ENCODE peak calls at places on chromosomes 2 and 18, in seven cellular contexts. P is SK-N-SH, Y is K562, M is HepG2, T is H1, N is HCT116, E is GM12878. Q is an unnamed sample.

GRCh38 chr2:59996830-59997229 is 556.6 kb downstream of the BCL11A start:
- DNase-seq in P (no peak), Y (no peak), M (no peak), T (no peak), N (no peak), E (no peak), Q (no peak)

GRCh38 chr2:121155502-121156056 is 129.4 kb downstream of the TFCP2L1 start:
- DNase-seq in P (no peak), Y (no peak), M (no peak), T (no peak), N (no peak), E (no peak), Q (no peak)

GRCh38 chr2:222548997-222549396 is 106.9 kb downstream of the FARSB start:
- DNase-seq in P (no peak), Y (no peak), M (no peak), T (no peak), N (no peak), E (no peak), Q (no peak)

GRCh38 chr2:235591921-235592320 is 98.1 kb downstream of the AGAP1 start:
- DNase-seq in P (no peak), Y (no peak), M (no peak), T (no peak), N (no peak), E (no peak), Q (no peak)

GRCh38 chr2:223012291-223012690 is 39.7 kb upstream of the KCNE4 start:
- DNase-seq in P (no peak), Y (no peak), M (no peak), T (no peak), N (no peak), E (no peak), Q (no peak)

GRCh38 chr2:49241991-49242390 is 87.7 kb upstream of the FSHR start:
- DNase-seq in P (no peak), Y (no peak), M (no peak), T (no peak), N (no peak), E (no peak), Q (no peak)

GRCh38 chr2:177391822-177392372 is 676 bp upstream of the AGPS start:
- DNase-seq in P (no peak), Y (no peak), M (no peak), T (no peak), N (no peak), E (no peak), Q (no peak)

GRCh38 chr2:241092677-241093076 is 9.4 kb downstream of the MTERF4 start:
- DNase-seq in P (no peak), Y (no peak), M (no peak), T (no peak), N (no peak), E (no peak), Q (no peak)

GRCh38 chr2:239093956-239094355 is 246.1 kb downstream of the TWIST2 start:
- DNase-seq in P (peak; percentile 88), Y (no peak), M (no peak), T (no peak), N (no peak), E (no peak), Q (no peak)

GRCh38 chr2:61426267-61426897 is 44.5 kb downstream of the USP34 start:
- DNase-seq in P (peak; percentile 42), Y (peak; percentile 56), M (peak; percentile 66), T (peak; percentile 83), N (peak; percentile 33), E (no peak), Q (peak; percentile 70)

GRCh38 chr2:174554514-174555119 is 43.0 kb downstream of the WIPF1 start:
- DNase-seq in P (no peak), Y (no peak), M (no peak), T (no peak), N (no peak), E (no peak), Q (no peak)

GRCh38 chr2:238379096-238379810 is 47.5 kb upstream of the ASB1 start:
- DNase-seq in P (no peak), Y (no peak), M (no peak), T (no peak), N (no peak), E (no peak), Q (no peak)

GRCh38 chr2:133718688-133719201 is 150.5 kb upstream of the NCKAP5 start:
- DNase-seq in P (peak; percentile 8), Y (no peak), M (no peak), T (no peak), N (no peak), E (no peak), Q (no peak)

GRCh38 chr18:34222396-34223163 is 2.1 kb downstream of the NOL4 start:
- DNase-seq in P (peak; percentile 64), Y (no peak), M (no peak), T (peak; percentile 83), N (no peak), E (no peak), Q (no peak)

GRCh38 chr18:76380791-76381405 is 114.1 kb downstream of the ZNF516 start:
- DNase-seq in P (no peak), Y (peak; percentile 76), M (no peak), T (peak; percentile 90), N (peak; percentile 35), E (no peak), Q (peak; percentile 7)

GRCh38 chr2:64695656-64696310 is 42.1 kb upstream of the SERTAD2 start:
- DNase-seq in P (no peak), Y (no peak), M (no peak), T (no peak), N (no peak), E (no peak), Q (no peak)

GRCh38 chr2:64698068-64698645 is 44.4 kb upstream of the SERTAD2 start:
- DNase-seq in P (no peak), Y (no peak), M (no peak), T (no peak), N (no peak), E (no peak), Q (no peak)

GRCh38 chr2:64698668-64699444 is 45.1 kb upstream of the SERTAD2 start:
- DNase-seq in P (no peak), Y (no peak), M (peak; percentile 72), T (no peak), N (peak; percentile 24), E (peak; percentile 83), Q (no peak)

GRCh38 chr2:64696631-64697030 is 42.9 kb upstream of the SERTAD2 start:
- DNase-seq in P (no peak), Y (no peak), M (no peak), T (no peak), N (no peak), E (no peak), Q (no peak)

DNA sequence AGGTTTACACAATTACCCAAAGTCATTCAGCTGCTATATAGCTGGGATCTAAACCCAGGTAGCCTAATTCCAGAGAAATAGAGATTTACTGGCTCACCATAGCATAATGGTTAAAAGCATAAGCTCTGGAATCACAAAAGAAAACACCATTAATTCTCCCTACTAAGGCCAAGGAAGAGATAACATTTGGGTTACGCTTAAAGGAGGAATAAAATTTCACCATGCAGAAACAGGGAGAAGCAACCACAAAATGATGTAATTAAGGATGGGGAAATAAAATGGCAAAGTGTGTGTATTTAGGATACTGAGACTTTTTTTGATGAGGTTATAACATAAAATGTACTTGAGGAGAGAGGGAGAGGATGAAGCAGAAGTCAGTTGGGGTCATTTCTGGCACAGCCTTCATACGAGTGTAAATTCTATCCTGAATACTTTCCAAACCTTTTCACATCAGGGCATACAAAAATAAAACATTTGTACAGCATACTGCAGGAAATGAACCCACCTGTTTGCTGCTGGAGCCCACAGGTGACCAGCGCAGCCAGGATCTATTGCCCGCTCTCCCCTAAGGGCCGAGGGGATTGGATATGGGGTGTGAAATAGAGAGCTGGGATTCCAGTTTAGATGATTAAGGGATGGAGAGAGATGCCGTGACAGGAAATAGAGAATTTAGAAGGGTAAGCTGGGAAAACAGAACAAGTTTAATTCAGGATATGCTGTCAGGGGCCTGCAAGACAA is 43.7 kb upstream of the SERTAD2 start:
- DNase-seq in P (no peak), Y (no peak), M (no peak), T (no peak), N (no peak), E (no peak), Q (no peak)
- TF ChIP-seq JUND in P (no peak), Y (no peak), M (no peak), T (no peak), N (no peak), E (no peak), Q (no peak)

DNA sequence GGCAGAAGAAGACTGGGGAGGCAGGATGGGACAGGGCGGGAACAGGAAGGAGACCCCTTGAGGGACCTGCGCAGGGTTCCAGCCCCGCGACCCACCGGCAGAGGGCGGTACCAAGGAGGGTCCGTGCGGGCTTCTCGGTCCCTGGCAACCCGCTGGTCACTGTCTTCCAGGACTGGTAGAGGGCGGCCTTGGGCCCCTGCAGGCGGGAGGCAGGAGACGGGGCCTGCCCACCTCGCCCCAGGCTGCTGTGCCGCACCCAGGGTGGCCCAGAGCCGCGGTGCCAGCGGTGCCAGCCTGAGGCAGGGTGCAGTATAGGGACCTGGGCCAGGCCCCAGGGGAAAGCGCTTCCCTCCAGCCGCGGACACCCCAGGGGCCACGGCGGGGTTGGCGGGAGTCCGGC is 34.5 kb downstream of the NEURL3 start:
- DNase-seq in P (peak; percentile 74), Y (peak; percentile 50), M (no peak), T (peak; percentile 96), N (no peak), E (no peak), Q (peak; percentile 3)
- TF ChIP-seq JUND in P (no peak), Y (no peak), M (no peak), T (no peak), N (no peak), E (no peak), Q (no peak)

GRCh38 chr2:186535861-186536260 is 49.8 kb downstream of the ZC3H15 start:
- DNase-seq in P (no peak), Y (no peak), M (no peak), T (no peak), N (no peak), E (no peak), Q (no peak)
- TF ChIP-seq JUND in P (no peak), Y (no peak), M (no peak), T (no peak), N (no peak), E (no peak), Q (no peak)

GRCh38 chr2:151280276-151280675 is 9.2 kb downstream of the NMI start:
- DNase-seq in P (no peak), Y (no peak), M (no peak), T (no peak), N (no peak), E (no peak), Q (no peak)

GRCh38 chr2:151277011-151277410 is 12.5 kb downstream of the NMI start:
- DNase-seq in P (no peak), Y (no peak), M (no peak), T (no peak), N (no peak), E (no peak), Q (no peak)

GRCh38 chr2:151278487-151278886 is 11.0 kb downstream of the NMI start:
- DNase-seq in P (no peak), Y (no peak), M (no peak), T (no peak), N (no peak), E (no peak), Q (no peak)

GRCh38 chr2:151287513-151288250 is 1.8 kb downstream of the NMI start:
- DNase-seq in P (no peak), Y (no peak), M (no peak), T (no peak), N (no peak), E (no peak), Q (no peak)

GRCh38 chr2:151282401-151282800 is 7.1 kb downstream of the NMI start:
- DNase-seq in P (no peak), Y (no peak), M (no peak), T (no peak), N (no peak), E (no peak), Q (no peak)
- TF ChIP-seq JUND in P (no peak), Y (no peak), M (no peak), T (no peak), N (no peak), E (no peak), Q (no peak)

Q was measured in T47D.